ENCODE peak calls at places on chromosome 7, in five cellular contexts. L, V, O, C and U are unnamed samples.
A peak's percentile ranks its signal among the peaks of the same experiment; 100 is the strongest.

GRCh38 chr7:42097756-42098155 is 139.3 kb downstream of the GLI3 start:
- DNase-seq in L (no peak), V (peak; percentile 44), O (no peak), C (no peak), U (no peak)

GRCh38 chr7:47285860-47286491 is 295.9 kb downstream of the TNS3 start:
- DNase-seq in L (no peak), V (no peak), O (peak; percentile 85), C (no peak), U (no peak)

GRCh38 chr7:3112499-3113134 is 69.0 kb upstream of the CARD11 start:
- DNase-seq in L (peak; percentile 49), V (no peak), O (no peak), C (no peak), U (no peak)

GRCh38 chr7:152383341-152384234 is 52.2 kb downstream of the KMT2C start:
- DNase-seq in L (peak; percentile 38), V (no peak), O (no peak), C (no peak), U (peak; percentile 9)

GRCh38 chr7:116377721-116378120 is 121.8 kb upstream of the CAV2 start:
- DNase-seq in L (no peak), V (no peak), O (no peak), C (no peak), U (no peak)

GRCh38 chr7:138919256-138919655 is 61.9 kb downstream of the KIAA1549 start:
- DNase-seq in L (no peak), V (no peak), O (no peak), C (no peak), U (no peak)

GRCh38 chr7:73831656-73832579 is 1.1 kb downstream of the CLDN4 start:
- DNase-seq in L (no peak), V (no peak), O (no peak), C (no peak), U (peak; percentile 98)

GRCh38 chr7:74587435-74588126 is 69.9 kb upstream of the GTF2I start:
- DNase-seq in L (no peak), V (peak; percentile 53), O (peak; percentile 87), C (peak; percentile 84), U (peak; percentile 99)

GRCh38 chr7:89857767-89858166 is 296.5 kb upstream of the STEAP1 start:
- DNase-seq in L (no peak), V (no peak), O (no peak), C (no peak), U (no peak)

GRCh38 chr7:127189074-127189473 is 63.7 kb downstream of the GRM8 start:
- DNase-seq in L (no peak), V (no peak), O (no peak), C (no peak), U (no peak)

GRCh38 chr7:44065431-44066110 is at the start of gene PGAM2:
- DNase-seq in L (no peak), V (no peak), O (peak; percentile 72), C (peak; percentile 62), U (peak; percentile 78)

GRCh38 chr7:6148724-6149360 is 117.7 kb downstream of the ANKRD61 start:
- DNase-seq in L (no peak), V (no peak), O (no peak), C (no peak), U (no peak)

GRCh38 chr7:79610905-79611304 is 157.4 kb upstream of the MAGI2 start:
- DNase-seq in L (no peak), V (no peak), O (peak; percentile 66), C (no peak), U (no peak)

GRCh38 chr7:135188298-135188984 is 17.9 kb upstream of the CYREN start:
- DNase-seq in L (no peak), V (no peak), O (no peak), C (no peak), U (no peak)

GRCh38 chr7:34039033-34039432 is 133.7 kb downstream of the BMPER start:
- DNase-seq in L (no peak), V (no peak), O (no peak), C (no peak), U (no peak)